ENCODE peak calls at places on chromosome 9, in seven cellular contexts. One of them, this sample, is unnamed.

GRCh38 chr9:113564804-113565237 is 101.3 kb downstream of the RGS3 start:
- DNase-seq in HTR-8/SVneo: no peak
- DNase-seq in lung microvascular endothelial cell: no peak
- DNase-seq in SW480: peak; percentile 81
- DNase-seq in cardiac septum: peak; percentile 87
- DNase-seq in germinal center: no peak
- DNase-seq in stimulated activated naive CD8-positive, alpha-beta T cell treated with anti-CD3 and anti-CD28 coated beads, Interleukin-15, amount 100 ng/mL, for 72 hours: no peak
- DNase-seq in this sample: no peak

GRCh38 chr9:121309171-121309570 is 41.2 kb downstream of the GSN start:
- DNase-seq in HTR-8/SVneo: no peak
- DNase-seq in lung microvascular endothelial cell: no peak
- DNase-seq in SW480: no peak
- DNase-seq in cardiac septum: no peak
- DNase-seq in germinal center: no peak
- DNase-seq in stimulated activated naive CD8-positive, alpha-beta T cell treated with anti-CD3 and anti-CD28 coated beads, Interleukin-15, amount 100 ng/mL, for 72 hours: no peak
- DNase-seq in this sample: no peak

GRCh38 chr9:33851301-33851700 is 34.3 kb downstream of the UBE2R2 start:
- DNase-seq in HTR-8/SVneo: no peak
- DNase-seq in lung microvascular endothelial cell: peak; percentile 11
- DNase-seq in SW480: no peak
- DNase-seq in cardiac septum: no peak
- DNase-seq in germinal center: no peak
- DNase-seq in stimulated activated naive CD8-positive, alpha-beta T cell treated with anti-CD3 and anti-CD28 coated beads, Interleukin-15, amount 100 ng/mL, for 72 hours: no peak
- DNase-seq in this sample: no peak

GRCh38 chr9:93667627-93668026 is 91.2 kb downstream of the PHF2 start:
- DNase-seq in HTR-8/SVneo: no peak
- DNase-seq in lung microvascular endothelial cell: no peak
- DNase-seq in SW480: no peak
- DNase-seq in cardiac septum: peak; percentile 36
- DNase-seq in germinal center: no peak
- DNase-seq in stimulated activated naive CD8-positive, alpha-beta T cell treated with anti-CD3 and anti-CD28 coated beads, Interleukin-15, amount 100 ng/mL, for 72 hours: no peak
- DNase-seq in this sample: no peak

GRCh38 chr9:81028504-81028903 is 660.8 kb downstream of the TLE1 start:
- DNase-seq in HTR-8/SVneo: peak; percentile 50
- DNase-seq in lung microvascular endothelial cell: peak; percentile 17
- DNase-seq in SW480: peak; percentile 82
- DNase-seq in cardiac septum: no peak
- DNase-seq in germinal center: no peak
- DNase-seq in stimulated activated naive CD8-positive, alpha-beta T cell treated with anti-CD3 and anti-CD28 coated beads, Interleukin-15, amount 100 ng/mL, for 72 hours: no peak
- DNase-seq in this sample: peak; percentile 67

GRCh38 chr9:104075801-104076753 is 18.0 kb upstream of the SMC2 start:
- DNase-seq in HTR-8/SVneo: no peak
- DNase-seq in lung microvascular endothelial cell: no peak
- DNase-seq in SW480: no peak
- DNase-seq in cardiac septum: no peak
- DNase-seq in germinal center: no peak
- DNase-seq in stimulated activated naive CD8-positive, alpha-beta T cell treated with anti-CD3 and anti-CD28 coated beads, Interleukin-15, amount 100 ng/mL, for 72 hours: no peak
- DNase-seq in this sample: no peak

GRCh38 chr9:136847065-136847826 is 2.0 kb upstream of the PHPT1 start:
- DNase-seq in HTR-8/SVneo: peak; percentile 27
- DNase-seq in lung microvascular endothelial cell: peak; percentile 75
- DNase-seq in SW480: peak; percentile 24
- DNase-seq in cardiac septum: no peak
- DNase-seq in germinal center: peak; percentile 11
- DNase-seq in stimulated activated naive CD8-positive, alpha-beta T cell treated with anti-CD3 and anti-CD28 coated beads, Interleukin-15, amount 100 ng/mL, for 72 hours: no peak
- DNase-seq in this sample: no peak

GRCh38 chr9:85079374-85079773 is 409.8 kb downstream of the NTRK2 start:
- DNase-seq in HTR-8/SVneo: no peak
- DNase-seq in lung microvascular endothelial cell: no peak
- DNase-seq in SW480: no peak
- DNase-seq in cardiac septum: no peak
- DNase-seq in germinal center: no peak
- DNase-seq in stimulated activated naive CD8-positive, alpha-beta T cell treated with anti-CD3 and anti-CD28 coated beads, Interleukin-15, amount 100 ng/mL, for 72 hours: no peak
- DNase-seq in this sample: no peak

GRCh38 chr9:116288658-116289057 is 135.1 kb downstream of the PAPPA start:
- DNase-seq in HTR-8/SVneo: peak; percentile 21
- DNase-seq in lung microvascular endothelial cell: no peak
- DNase-seq in SW480: peak; percentile 91
- DNase-seq in cardiac septum: no peak
- DNase-seq in germinal center: no peak
- DNase-seq in stimulated activated naive CD8-positive, alpha-beta T cell treated with anti-CD3 and anti-CD28 coated beads, Interleukin-15, amount 100 ng/mL, for 72 hours: no peak
- DNase-seq in this sample: peak; percentile 89

GRCh38 chr9:77883846-77884771 is 147.5 kb downstream of the GNAQ start:
- DNase-seq in HTR-8/SVneo: peak; percentile 39
- DNase-seq in lung microvascular endothelial cell: no peak
- DNase-seq in SW480: no peak
- DNase-seq in cardiac septum: no peak
- DNase-seq in germinal center: no peak
- DNase-seq in stimulated activated naive CD8-positive, alpha-beta T cell treated with anti-CD3 and anti-CD28 coated beads, Interleukin-15, amount 100 ng/mL, for 72 hours: no peak
- DNase-seq in this sample: no peak

GRCh38 chr9:110307191-110307590 is 30.5 kb downstream of the TXNDC8 start:
- DNase-seq in HTR-8/SVneo: no peak
- DNase-seq in lung microvascular endothelial cell: no peak
- DNase-seq in SW480: no peak
- DNase-seq in cardiac septum: no peak
- DNase-seq in germinal center: no peak
- DNase-seq in stimulated activated naive CD8-positive, alpha-beta T cell treated with anti-CD3 and anti-CD28 coated beads, Interleukin-15, amount 100 ng/mL, for 72 hours: no peak
- DNase-seq in this sample: no peak

GRCh38 chr9:98345011-98345410 is 89.6 kb upstream of the TBC1D2 start:
- DNase-seq in HTR-8/SVneo: no peak
- DNase-seq in lung microvascular endothelial cell: no peak
- DNase-seq in SW480: no peak
- DNase-seq in cardiac septum: no peak
- DNase-seq in germinal center: no peak
- DNase-seq in stimulated activated naive CD8-positive, alpha-beta T cell treated with anti-CD3 and anti-CD28 coated beads, Interleukin-15, amount 100 ng/mL, for 72 hours: no peak
- DNase-seq in this sample: no peak

GRCh38 chr9:87664153-87665060 is 61.5 kb upstream of the CTSL start:
- DNase-seq in HTR-8/SVneo: no peak
- DNase-seq in lung microvascular endothelial cell: no peak
- DNase-seq in SW480: no peak
- DNase-seq in cardiac septum: no peak
- DNase-seq in germinal center: no peak
- DNase-seq in stimulated activated naive CD8-positive, alpha-beta T cell treated with anti-CD3 and anti-CD28 coated beads, Interleukin-15, amount 100 ng/mL, for 72 hours: no peak
- DNase-seq in this sample: no peak

GRCh38 chr9:111668026-111668573 is 6.7 kb downstream of the GNG10 start:
- DNase-seq in HTR-8/SVneo: no peak
- DNase-seq in lung microvascular endothelial cell: no peak
- DNase-seq in SW480: no peak
- DNase-seq in cardiac septum: no peak
- DNase-seq in germinal center: no peak
- DNase-seq in stimulated activated naive CD8-positive, alpha-beta T cell treated with anti-CD3 and anti-CD28 coated beads, Interleukin-15, amount 100 ng/mL, for 72 hours: no peak
- DNase-seq in this sample: no peak

This sample was measured in HFF-Myc.